ENCODE peak calls at places on chromosomes 12 and 14, in ten cellular contexts. Q, C, V, A, K, B, T, U, P and Z are unnamed samples.

GRCh38 chr14:90491221-90491867 is 94.5 kb downstream of the CALM1 start:
- DNase-seq in Q (peak; percentile 75), C (peak; percentile 83), V (no peak), A (peak; percentile 20), K (peak; percentile 93), B (no peak), T (peak; percentile 88), U (peak; percentile 10), P (no peak), Z (peak; percentile 67)

GRCh38 chr12:90741611-90742010 is 213.4 kb downstream of the CCER1 start:
- DNase-seq in Q (no peak), C (no peak), V (no peak), A (no peak), K (no peak), B (no peak), T (peak; percentile 1), U (no peak), P (no peak), Z (peak; percentile 18)

GRCh38 chr12:27957366-27957765 is 15.2 kb downstream of the PTHLH start:
- DNase-seq in Q (no peak), C (no peak), V (no peak), A (no peak), K (no peak), B (no peak), T (no peak), U (no peak), P (no peak), Z (no peak)

GRCh38 chr12:2897418-2897817 is 6.7 kb downstream of the TULP3 start:
- DNase-seq in Q (no peak), C (no peak), V (no peak), A (no peak), K (no peak), B (no peak), T (no peak), U (no peak), P (no peak), Z (no peak)

GRCh38 chr14:73764881-73765280 is 50.7 kb upstream of the PNMA1 start:
- DNase-seq in Q (peak; percentile 44), C (peak; percentile 94), V (no peak), A (no peak), K (no peak), B (no peak), T (no peak), U (no peak), P (no peak), Z (no peak)

GRCh38 chr14:95562892-95563685 is 28.2 kb downstream of the GLRX5 start:
- DNase-seq in Q (no peak), C (no peak), V (no peak), A (peak; percentile 34), K (no peak), B (no peak), T (peak; percentile 69), U (no peak), P (no peak), Z (no peak)

GRCh38 chr12:14260011-14260993 is 105.2 kb upstream of the ATF7IP start:
- DNase-seq in Q (peak; percentile 92), C (peak; percentile 94), V (peak; percentile 43), A (peak; percentile 76), K (peak; percentile 82), B (peak; percentile 69), T (peak; percentile 95), U (peak; percentile 84), P (no peak), Z (peak; percentile 81)

GRCh38 chr14:104682107-104682593 is 7.3 kb upstream of the INF2 start:
- DNase-seq in Q (no peak), C (peak; percentile 35), V (peak; percentile 76), A (no peak), K (no peak), B (no peak), T (no peak), U (no peak), P (no peak), Z (no peak)

GRCh38 chr14:22428681-22429315 is 160.2 kb downstream of the DAD1 start:
- DNase-seq in Q (peak; percentile 47), C (no peak), V (no peak), A (peak; percentile 28), K (no peak), B (no peak), T (peak; percentile 64), U (no peak), P (no peak), Z (no peak)

GRCh38 chr12:101719566-101719965 is 19.7 kb downstream of the SYCP3 start:
- DNase-seq in Q (peak; percentile 38), C (no peak), V (no peak), A (peak; percentile 53), K (no peak), B (no peak), T (peak; percentile 8), U (no peak), P (no peak), Z (no peak)

GRCh38 chr12:113108308-113108707 is 27.3 kb downstream of the RASAL1 start:
- DNase-seq in Q (no peak), C (no peak), V (no peak), A (no peak), K (no peak), B (no peak), T (no peak), U (no peak), P (no peak), Z (no peak)

GRCh38 chr12:7937867-7938506 is 2.0 kb upstream of the SLC2A3 start:
- DNase-seq in Q (peak; percentile 50), C (no peak), V (peak; percentile 49), A (peak; percentile 22), K (no peak), B (no peak), T (peak; percentile 62), U (no peak), P (no peak), Z (peak; percentile 36)

GRCh38 chr12:93156091-93156490 is 221.6 kb upstream of the NUDT4 start:
- DNase-seq in Q (no peak), C (no peak), V (no peak), A (no peak), K (no peak), B (no peak), T (no peak), U (no peak), P (no peak), Z (no peak)

GRCh38 chr14:92493492-92493891 is 20.1 kb upstream of the RIN3 start:
- DNase-seq in Q (no peak), C (no peak), V (no peak), A (no peak), K (no peak), B (no peak), T (no peak), U (no peak), P (no peak), Z (no peak)

GRCh38 chr12:132259364-132259871 is 70.0 kb downstream of the GALNT9 start:
- DNase-seq in Q (no peak), C (no peak), V (no peak), A (no peak), K (no peak), B (no peak), T (peak; percentile 85), U (no peak), P (no peak), Z (no peak)

GRCh38 chr14:24338843-24339242 is 948 bp downstream of the RIPK3 start:
- DNase-seq in Q (no peak), C (no peak), V (no peak), A (no peak), K (no peak), B (no peak), T (no peak), U (no peak), P (no peak), Z (no peak)

DNA sequence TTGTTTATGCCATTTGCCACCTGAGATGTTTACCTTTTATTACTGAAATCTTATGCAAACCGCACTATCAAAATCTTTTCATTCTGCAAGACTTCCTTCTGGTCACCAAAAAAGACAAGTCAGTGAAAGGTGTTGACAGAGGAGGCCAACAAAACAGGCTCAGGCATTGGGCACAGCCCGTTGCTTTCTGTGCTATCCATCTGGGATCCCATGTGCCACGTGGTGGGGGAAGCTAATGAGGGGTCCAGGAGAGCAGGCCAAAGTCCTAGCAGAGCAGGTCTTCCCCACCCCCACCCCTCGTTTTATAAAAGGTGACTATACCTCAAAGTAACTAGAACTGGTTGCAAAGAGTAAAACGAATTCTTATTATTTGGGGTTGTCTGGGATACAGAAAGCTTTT is 1.2 kb downstream of the ALDH1L2 start:
- DNase-seq in Q (peak; percentile 12), C (no peak), V (no peak), A (peak; percentile 17), K (no peak), B (no peak), T (no peak), U (no peak), P (no peak), Z (no peak)
- H3K4me3 ChIP-seq in Q (peak overlapping the region; percentile 72), C (peak overlapping the region; percentile 70), V (peak overlapping the region; percentile 64), A (peak overlapping the region; percentile 80), K (peak overlapping the region; percentile 75), B (peak overlapping the region; percentile 94), T (peak overlapping the region; percentile 70), U (peak overlapping the region; percentile 86), P (no peak overlapping the region), Z (peak overlapping the region; percentile 86)

GRCh38 chr12:124233846-124234620 is 60.9 kb upstream of the RFLNA start:
- DNase-seq in Q (peak; percentile 19), C (no peak), V (no peak), A (no peak), K (no peak), B (no peak), T (peak; percentile 29), U (no peak), P (no peak), Z (no peak)
- H3K4me3 ChIP-seq in Q (no peak overlapping the region), C (no peak overlapping the region), V (no peak overlapping the region), A (no peak overlapping the region), K (no peak overlapping the region), B (no peak overlapping the region), T (no peak overlapping the region), U (no peak overlapping the region), P (no peak overlapping the region), Z (no peak overlapping the region)

DNA sequence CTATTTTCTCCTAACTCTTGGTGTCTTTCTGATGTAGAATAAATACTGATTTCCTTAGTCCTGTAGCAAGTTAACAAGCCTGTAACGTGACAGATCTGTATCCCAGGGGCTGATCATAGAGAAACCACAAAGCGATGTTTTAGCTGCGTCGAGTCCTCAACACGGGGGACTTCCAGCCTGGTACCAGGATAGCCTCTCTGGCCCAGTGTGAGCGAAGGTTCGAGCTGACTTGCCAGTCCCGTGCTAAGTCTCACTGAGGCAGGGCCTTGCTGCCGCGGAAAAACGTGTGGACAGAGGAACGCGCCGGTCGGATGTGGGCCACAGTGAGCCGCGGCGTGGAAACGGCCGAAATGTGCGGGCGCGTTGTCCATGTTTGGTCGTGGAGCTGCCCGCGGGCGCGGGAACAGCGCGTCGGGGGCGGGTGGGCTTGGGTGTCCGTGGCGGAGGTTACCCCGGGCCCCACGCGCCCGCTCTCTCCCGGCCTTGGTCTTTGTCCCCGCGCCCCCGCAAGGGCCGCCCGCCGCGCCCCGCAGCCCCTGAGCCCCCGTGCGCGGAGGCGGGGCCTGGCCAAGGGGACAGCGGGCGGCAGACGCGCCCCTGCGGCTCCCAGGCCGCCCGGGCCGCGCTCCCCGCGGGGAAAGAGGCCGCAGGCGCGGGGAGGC is 531 bp upstream of the EML1 start:
- DNase-seq in Q (peak; percentile 35), C (peak; percentile 62), V (peak; percentile 16), A (peak; percentile 34), K (no peak), B (no peak), T (peak; percentile 23), U (no peak), P (no peak), Z (no peak)
- H3K4me3 ChIP-seq in Q (peak overlapping the region; percentile 43), C (peak overlapping the region; percentile 68), V (peak overlapping the region; percentile 76), A (peak overlapping the region; percentile 56), K (peak overlapping the region; percentile 61), B (peak overlapping the region; percentile 55), T (peak overlapping the region; percentile 55), U (peak overlapping the region; percentile 43), P (no peak overlapping the region), Z (peak overlapping the region; percentile 49)

GRCh38 chr12:44847888-44848770 is 28.0 kb downstream of the NELL2 start:
- DNase-seq in Q (no peak), C (no peak), V (no peak), A (no peak), K (no peak), B (no peak), T (no peak), U (no peak), P (peak; percentile 68), Z (no peak)
- H3K4me3 ChIP-seq in Q (no peak overlapping the region), C (no peak overlapping the region), V (no peak overlapping the region), A (no peak overlapping the region), K (no peak overlapping the region), B (no peak overlapping the region), T (no peak overlapping the region), U (no peak overlapping the region), P (peak overlapping the region; percentile 39), Z (no peak overlapping the region)